ENCODE peak calls at places on chromosomes 1 and 21, in five cellular contexts. One of them, this sample, is unnamed.

GRCh38 chr1:47755368-47755990 is 241.7 kb downstream of the TRABD2B start:
- DNase-seq in T-helper 17 cell: no peak
- DNase-seq in fibroblast of lung: no peak
- DNase-seq in activated CD4-positive, alpha-beta T cell treated with anti-CD3 and anti-CD28 coated beads, Interleukin-2, amount 50 U/mL, for 24 hours: peak; percentile 35
- DNase-seq in HEK293T: peak; percentile 62
- DNase-seq in this sample: peak; percentile 51

GRCh38 chr1:179177182-179177581 is 52.3 kb downstream of the ABL2 start:
- DNase-seq in HEK293T: no peak
- DNase-seq in activated CD4-positive, alpha-beta T cell treated with anti-CD3 and anti-CD28 coated beads, Interleukin-2, amount 50 U/mL, for 24 hours: no peak
- DNase-seq in T-helper 17 cell: no peak
- DNase-seq in fibroblast of lung: peak; percentile 33
- DNase-seq in this sample: no peak

GRCh38 chr1:68624233-68624632 is 127.4 kb upstream of the DEPDC1 start:
- DNase-seq in fibroblast of lung: peak; percentile 40
- DNase-seq in activated CD4-positive, alpha-beta T cell treated with anti-CD3 and anti-CD28 coated beads, Interleukin-2, amount 50 U/mL, for 24 hours: no peak
- DNase-seq in T-helper 17 cell: no peak
- DNase-seq in HEK293T: no peak
- DNase-seq in this sample: no peak

GRCh38 chr1:174262747-174263241 is 103.5 kb downstream of the RABGAP1L start:
- DNase-seq in activated CD4-positive, alpha-beta T cell treated with anti-CD3 and anti-CD28 coated beads, Interleukin-2, amount 50 U/mL, for 24 hours: no peak
- DNase-seq in HEK293T: peak; percentile 56
- DNase-seq in fibroblast of lung: peak; percentile 77
- DNase-seq in T-helper 17 cell: no peak
- DNase-seq in this sample: peak; percentile 60

GRCh38 chr1:18288609-18289219 is 181.1 kb downstream of the IGSF21 start:
- DNase-seq in HEK293T: no peak
- DNase-seq in activated CD4-positive, alpha-beta T cell treated with anti-CD3 and anti-CD28 coated beads, Interleukin-2, amount 50 U/mL, for 24 hours: no peak
- DNase-seq in T-helper 17 cell: no peak
- DNase-seq in fibroblast of lung: no peak
- DNase-seq in this sample: no peak

GRCh38 chr1:51203121-51203873 is 32.8 kb upstream of the RNF11 start:
- DNase-seq in T-helper 17 cell: no peak
- DNase-seq in activated CD4-positive, alpha-beta T cell treated with anti-CD3 and anti-CD28 coated beads, Interleukin-2, amount 50 U/mL, for 24 hours: no peak
- DNase-seq in fibroblast of lung: no peak
- DNase-seq in HEK293T: no peak
- DNase-seq in this sample: no peak

GRCh38 chr21:44773291-44773932 is 28.2 kb downstream of the UBE2G2 start:
- DNase-seq in T-helper 17 cell: no peak
- DNase-seq in HEK293T: no peak
- DNase-seq in fibroblast of lung: no peak
- DNase-seq in activated CD4-positive, alpha-beta T cell treated with anti-CD3 and anti-CD28 coated beads, Interleukin-2, amount 50 U/mL, for 24 hours: no peak
- DNase-seq in this sample: no peak

GRCh38 chr1:201335174-201335870 is 42.2 kb downstream of the TNNT2 start:
- DNase-seq in fibroblast of lung: no peak
- DNase-seq in HEK293T: no peak
- DNase-seq in T-helper 17 cell: no peak
- DNase-seq in activated CD4-positive, alpha-beta T cell treated with anti-CD3 and anti-CD28 coated beads, Interleukin-2, amount 50 U/mL, for 24 hours: no peak
- DNase-seq in this sample: no peak

GRCh38 chr1:83511327-83511726 is 487.6 kb downstream of the TTLL7 start:
- DNase-seq in fibroblast of lung: peak; percentile 20
- DNase-seq in T-helper 17 cell: no peak
- DNase-seq in activated CD4-positive, alpha-beta T cell treated with anti-CD3 and anti-CD28 coated beads, Interleukin-2, amount 50 U/mL, for 24 hours: no peak
- DNase-seq in HEK293T: no peak
- DNase-seq in this sample: no peak

GRCh38 chr21:30268608-30269197 is 14.0 kb downstream of the KRTAP24-1 start:
- DNase-seq in activated CD4-positive, alpha-beta T cell treated with anti-CD3 and anti-CD28 coated beads, Interleukin-2, amount 50 U/mL, for 24 hours: no peak
- DNase-seq in HEK293T: peak; percentile 35
- DNase-seq in fibroblast of lung: no peak
- DNase-seq in T-helper 17 cell: no peak
- DNase-seq in this sample: no peak

GRCh38 chr1:109186704-109187071 is 27.0 kb upstream of the SARS1 start:
- DNase-seq in T-helper 17 cell: no peak
- DNase-seq in HEK293T: no peak
- DNase-seq in activated CD4-positive, alpha-beta T cell treated with anti-CD3 and anti-CD28 coated beads, Interleukin-2, amount 50 U/mL, for 24 hours: no peak
- DNase-seq in fibroblast of lung: peak; percentile 74
- DNase-seq in this sample: no peak

GRCh38 chr1:219281834-219282233 is 108.2 kb downstream of the LYPLAL1 start:
- DNase-seq in activated CD4-positive, alpha-beta T cell treated with anti-CD3 and anti-CD28 coated beads, Interleukin-2, amount 50 U/mL, for 24 hours: no peak
- DNase-seq in T-helper 17 cell: no peak
- DNase-seq in fibroblast of lung: no peak
- DNase-seq in HEK293T: no peak
- DNase-seq in this sample: no peak

GRCh38 chr1:222641269-222641948 is 23.5 kb downstream of the MIA3 start:
- DNase-seq in activated CD4-positive, alpha-beta T cell treated with anti-CD3 and anti-CD28 coated beads, Interleukin-2, amount 50 U/mL, for 24 hours: no peak
- DNase-seq in T-helper 17 cell: no peak
- DNase-seq in HEK293T: no peak
- DNase-seq in fibroblast of lung: no peak
- DNase-seq in this sample: no peak

GRCh38 chr1:115112496-115113375 is 23.4 kb upstream of the TSPAN2 start:
- DNase-seq in fibroblast of lung: no peak
- DNase-seq in activated CD4-positive, alpha-beta T cell treated with anti-CD3 and anti-CD28 coated beads, Interleukin-2, amount 50 U/mL, for 24 hours: peak; percentile 37
- DNase-seq in HEK293T: peak; percentile 73
- DNase-seq in T-helper 17 cell: peak; percentile 46
- DNase-seq in this sample: peak; percentile 68